ENCODE peak calls at places on chromosomes 7 and 10, in five cellular contexts. X is AG04449, T is GM12865, Q is OCI-LY7, W is aorta. A is an unnamed sample.

GRCh38 chr10:84957427-84957826 is 629.0 kb downstream of the CCSER2 start:
- DNase-seq in X (no peak), T (no peak), W (no peak), Q (no peak), A (no peak)

GRCh38 chr10:9009505-9009904 is 955.0 kb downstream of the GATA3 start:
- DNase-seq in T (no peak), X (no peak), W (no peak), Q (no peak), A (no peak)

GRCh38 chr7:108253275-108254044 is 123.3 kb upstream of the LAMB4 start:
- DNase-seq in X (no peak), W (no peak), T (no peak), Q (no peak), A (no peak)

GRCh38 chr10:79446451-79447020 is 1.1 kb upstream of the ZCCHC24 start:
- DNase-seq in T (no peak), X (no peak), W (peak), Q (no peak), A (no peak)

GRCh38 chr10:21372651-21373410 is 152.7 kb downstream of the SKIDA1 start:
- DNase-seq in T (peak), X (peak), W (no peak), Q (peak), A (peak)

GRCh38 chr7:131188367-131189339 is 139.0 kb upstream of the MKLN1 start:
- DNase-seq in W (no peak), T (peak), Q (no peak), X (peak), A (peak)

GRCh38 chr10:96244354-96244753 is 27.0 kb downstream of the BLNK start:
- DNase-seq in Q (peak), T (peak), W (no peak), X (no peak), A (no peak)

GRCh38 chr10:127976286-127976685 is 69.4 kb downstream of the PTPRE start:
- DNase-seq in X (no peak), W (no peak), Q (no peak), T (no peak), A (no peak)

GRCh38 chr10:116080553-116080952 is 192.5 kb downstream of the GFRA1 start:
- DNase-seq in Q (no peak), W (no peak), X (no peak), T (no peak), A (no peak)